ENCODE peak calls at places on chromosomes 16 and 17, in four cellular contexts. E is HepG2, Z is GM12878, P is K562. Y is an unnamed sample.
A peak's percentile ranks its signal among the peaks of the same experiment; 100 is the strongest.

GRCh38 chr17:34527908-34528470 is 51.4 kb upstream of the TMEM132E start:
- DNase-seq in P (peak; percentile 24), E (no peak), Z (no peak), Y (peak; percentile 61)

GRCh38 chr17:70184770-70185169 is 15.4 kb downstream of the KCNJ2 start:
- DNase-seq in P (no peak), Z (no peak), E (no peak), Y (no peak)

GRCh38 chr16:29680180-29680598 is 1.2 kb downstream of the QPRT start:
- DNase-seq in Z (no peak), P (no peak), E (peak; percentile 75), Y (no peak)

GRCh38 chr17:5219536-5219935 is 15.1 kb downstream of the SCIMP start:
- DNase-seq in P (no peak), E (no peak), Z (no peak), Y (no peak)

GRCh38 chr17:81035389-81036127 is 607 bp downstream of the BAIAP2 start:
- DNase-seq in E (no peak), P (peak; percentile 57), Z (no peak), Y (no peak)

GRCh38 chr17:1227917-1228751 is 42.1 kb upstream of the BHLHA9 start:
- DNase-seq in Z (peak; percentile 32), E (no peak), P (no peak), Y (peak; percentile 33)

GRCh38 chr16:29700253-29700987 is 21.4 kb downstream of the QPRT start:
- DNase-seq in E (peak; percentile 71), Z (no peak), P (peak; percentile 91), Y (peak; percentile 83)

GRCh38 chr16:13913374-13914292 is 6.3 kb upstream of the ERCC4 start:
- DNase-seq in P (no peak), E (no peak), Z (no peak), Y (no peak)

GRCh38 chr17:47810901-47811635 is 10.5 kb downstream of the OSBPL7 start:
- DNase-seq in P (no peak), E (no peak), Z (no peak), Y (no peak)

GRCh38 chr16:47037396-47037745 is 63.9 kb upstream of the DNAJA2 start:
- DNase-seq in E (no peak), Z (no peak), P (peak; percentile 37), Y (peak; percentile 39)

GRCh38 chr16:4141604-4142003 is 25.4 kb upstream of the ADCY9 start:
- DNase-seq in P (no peak), Z (no peak), E (no peak), Y (no peak)

GRCh38 chr17:61000911-61001310 is 323.3 kb downstream of the BCAS3 start:
- DNase-seq in E (peak; percentile 7), Z (no peak), P (peak; percentile 1), Y (no peak)

GRCh38 chr17:71437176-71437575 is 683.6 kb upstream of the SOX9 start:
- DNase-seq in E (no peak), Z (no peak), P (no peak), Y (no peak)

GRCh38 chr17:15291674-15292361 is 26.7 kb upstream of the PMP22 start:
- DNase-seq in E (no peak), P (no peak), Z (no peak), Y (no peak)

GRCh38 chr17:57501016-57501415 is 244.1 kb downstream of the CCDC182 start:
- DNase-seq in P (no peak), Z (no peak), E (no peak), Y (no peak)

GRCh38 chr17:78484300-78485159 is 92.7 kb downstream of the DNAH17 start:
- DNase-seq in Z (no peak), P (peak; percentile 66), E (no peak), Y (peak; percentile 81)

GRCh38 chr16:64292953-64293352 is 828.9 kb downstream of the CDH11 start:
- DNase-seq in Z (no peak), P (no peak), E (no peak), Y (no peak)

GRCh38 chr16:10685709-10686108 is 9.0 kb downstream of the TEKT5 start:
- DNase-seq in E (no peak), P (no peak), Z (no peak), Y (no peak)

GRCh38 chr16:25888873-25889272 is 197.1 kb downstream of the HS3ST4 start:
- DNase-seq in Z (no peak), P (no peak), E (no peak), Y (no peak)
- TF ChIP-seq CREB1 in Z (no peak), P (no peak), E (no peak), Y (no peak)

GRCh38 chr16:19348578-19349315 is 63.2 kb downstream of the CLEC19A start:
- DNase-seq in P (no peak), E (no peak), Z (no peak), Y (peak; percentile 58)
- TF ChIP-seq SP1 in P (no peak), E (no peak), Z (no peak), Y (no peak)

GRCh38 chr17:17670701-17671319 is 10.4 kb upstream of the RAI1 start:
- DNase-seq in Z (no peak), E (no peak), P (no peak), Y (no peak)
- TF ChIP-seq CREM in Z (no peak), E (no peak), P (no peak), Y (no peak)

GRCh38 chr17:55717432-55717831 is 5.2 kb downstream of the TMEM100 start:
- DNase-seq in P (no peak), Z (no peak), E (no peak), Y (no peak)

GRCh38 chr17:55722742-55723487 is at the start of gene TMEM100:
- DNase-seq in Z (no peak), P (peak; percentile 54), E (no peak), Y (no peak)

GRCh38 chr17:55720917-55721836 is 1.5 kb downstream of the TMEM100 start:
- DNase-seq in E (no peak), P (no peak), Z (no peak), Y (no peak)

GRCh38 chr17:55722016-55722706 is 503 bp downstream of the TMEM100 start:
- DNase-seq in Z (no peak), E (no peak), P (no peak), Y (no peak)

GRCh38 chr17:55717898-55718735 is 4.5 kb downstream of the TMEM100 start:
- DNase-seq in Z (no peak), P (peak; percentile 83), E (peak; percentile 78), Y (peak; percentile 82)
- TF ChIP-seq CREB1 in Z (no peak), P (no peak), E (no peak), Y (no peak)

GRCh38 chr17:27778193-27778592 is 22.1 kb downstream of the NOS2 start:
- DNase-seq in E (no peak), P (peak; percentile 20), Z (no peak), Y (no peak)

GRCh38 chr17:27783951-27784350 is 16.4 kb downstream of the NOS2 start:
- DNase-seq in E (no peak), Z (no peak), P (no peak), Y (no peak)

GRCh38 chr17:27780441-27781404 is 19.6 kb downstream of the NOS2 start:
- DNase-seq in Z (no peak), P (no peak), E (no peak), Y (no peak)

GRCh38 chr17:27783440-27783839 is 16.9 kb downstream of the NOS2 start:
- DNase-seq in Z (no peak), E (no peak), P (no peak), Y (no peak)

GRCh38 chr17:27782791-27783206 is 17.5 kb downstream of the NOS2 start:
- DNase-seq in E (no peak), Z (no peak), P (no peak), Y (no peak)
- TF ChIP-seq SP1 in E (no peak), Z (no peak), P (no peak), Y (no peak)

GRCh38 chr16:84820771-84821170 is 986 bp downstream of the CRISPLD2 start:
- DNase-seq in E (no peak), Z (no peak), P (no peak), Y (no peak)

GRCh38 chr16:84821179-84821578 is 1.4 kb downstream of the CRISPLD2 start:
- DNase-seq in P (no peak), E (no peak), Z (no peak), Y (no peak)

GRCh38 chr16:84818989-84819643 is 669 bp upstream of the CRISPLD2 start:
- DNase-seq in P (no peak), Z (no peak), E (no peak), Y (no peak)

GRCh38 chr16:84820305-84820684 is 510 bp downstream of the CRISPLD2 start:
- DNase-seq in P (no peak), Z (no peak), E (no peak), Y (no peak)

DNA sequence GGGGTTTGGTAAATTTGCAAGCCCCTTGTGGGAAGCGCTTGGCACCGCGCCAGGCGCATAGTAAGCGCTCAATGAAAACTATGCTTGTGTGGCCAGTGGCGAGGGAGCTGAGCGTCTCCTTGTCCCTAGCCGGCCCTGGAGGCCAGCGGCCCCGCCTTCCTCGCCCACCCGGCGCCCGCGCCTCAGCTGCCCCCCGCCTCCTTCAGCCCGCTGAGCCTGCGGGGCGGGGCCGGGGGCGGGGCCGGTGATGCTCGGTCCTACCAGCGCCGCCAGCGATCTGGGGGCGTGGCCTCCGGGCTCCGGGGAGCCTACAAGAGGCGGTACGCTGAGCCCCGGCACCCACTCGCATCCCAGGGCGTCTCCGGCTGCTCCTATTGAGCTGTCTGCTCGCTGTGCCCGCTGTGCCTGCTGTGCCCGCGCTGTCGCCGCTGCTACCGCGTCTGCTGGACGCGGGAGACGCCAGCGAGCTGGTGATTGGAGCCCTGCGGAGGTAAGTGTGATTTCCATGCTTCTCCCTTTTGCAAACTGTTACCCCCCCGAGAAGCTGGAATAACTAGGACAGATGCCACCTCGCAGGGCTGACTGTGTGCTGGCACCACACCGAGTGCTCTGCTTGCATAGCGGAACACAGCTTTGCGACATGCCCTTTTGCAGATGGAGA is at the start of gene CRISPLD2:
- DNase-seq in E (peak; percentile 83), Z (no peak), P (peak; percentile 96), Y (peak; percentile 97)
- TF ChIP-seq CREM in E (no peak), Z (no peak), P (no peak), Y (no peak)

GRCh38 chr17:28187931-28188330 is 131.1 kb upstream of the TMEM97 start:
- DNase-seq in P (no peak), E (no peak), Z (no peak), Y (no peak)
- TF ChIP-seq CREB1 in P (no peak), E (no peak), Z (no peak), Y (no peak)

GRCh38 chr16:52912565-52913173 is 140.0 kb downstream of the CHD9NB start:
- DNase-seq in E (peak; percentile 78), Z (peak; percentile 11), P (peak; percentile 64), Y (peak; percentile 83)
- TF ChIP-seq SP1 in E (no peak), Z (no peak), P (no peak), Y (no peak)

GRCh38 chr16:66439051-66439730 is 12.1 kb downstream of the BEAN1 start:
- DNase-seq in E (no peak), P (no peak), Z (no peak), Y (no peak)
- TF ChIP-seq CREM in E (no peak), P (no peak), Z (no peak), Y (no peak)

DNA sequence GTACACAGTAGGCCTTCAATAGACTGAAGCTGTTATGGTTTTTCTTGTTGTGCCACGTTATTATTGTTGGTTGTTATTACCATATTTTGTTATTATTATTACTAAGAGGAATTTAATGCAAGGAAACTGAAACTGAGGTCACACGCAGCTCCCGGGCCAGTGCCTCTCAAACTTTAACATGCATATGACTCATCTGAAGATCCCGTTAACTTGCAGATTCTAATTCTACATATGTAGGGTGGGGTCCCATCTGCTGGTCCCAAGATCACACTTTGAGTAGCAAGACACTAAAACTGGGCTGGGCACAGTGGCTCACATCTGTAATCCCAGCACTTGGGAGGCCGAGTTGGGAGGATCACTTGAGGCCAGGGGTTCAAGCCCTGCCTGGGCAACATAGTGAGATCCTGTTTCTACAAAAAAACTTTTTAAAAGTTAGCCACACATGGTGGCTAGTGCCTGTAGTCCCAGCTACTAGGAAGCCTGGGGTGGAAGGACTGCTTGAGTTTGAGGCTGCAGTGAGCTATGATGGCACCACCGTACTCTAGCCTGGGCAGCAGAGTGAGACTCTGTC is 904 bp downstream of the ACSM5 start:
- DNase-seq in P (no peak), Z (no peak), E (no peak), Y (no peak)
- TF ChIP-seq CREB1 in P (no peak), Z (no peak), E (no peak), Y (no peak)